ENCODE peak calls at places on chromosomes 5 and 9, in nine cellular contexts. G is posterior vena cava, C is NCI-H774, B is putamen, I is iris pigment epithelial cell, X is M059J, A is RWPE1, H is lower lobe of right lung, Y is A549. J is an unnamed sample.

GRCh38 chr9:33709241-33709640 is 86.1 kb upstream of the PRSS3 start:
- DNase-seq in G (no peak), C (no peak), B (no peak), I (no peak), X (no peak), A (no peak), H (no peak), Y (no peak), J (no peak)

GRCh38 chr5:59538080-59538479 is 355.4 kb downstream of the PDE4D start:
- DNase-seq in G (no peak), C (no peak), B (no peak), I (no peak), X (no peak), A (no peak), H (no peak), Y (no peak), J (no peak)

GRCh38 chr9:4371108-4371507 is 71.2 kb upstream of the GLIS3 start:
- DNase-seq in G (no peak), C (no peak), B (no peak), I (peak; percentile 92), X (peak; percentile 95), A (peak; percentile 31), H (no peak), Y (no peak), J (no peak)

GRCh38 chr5:68898961-68899471 is 194.8 kb upstream of the SLC30A5 start:
- DNase-seq in G (no peak), C (peak; percentile 50), B (no peak), I (peak; percentile 74), X (peak; percentile 87), A (peak; percentile 81), H (no peak), Y (no peak), J (peak; percentile 91)

GRCh38 chr9:14027114-14027812 is 286.7 kb downstream of the NFIB start:
- DNase-seq in G (peak; percentile 69), C (peak; percentile 15), B (peak; percentile 11), I (peak; percentile 66), X (peak; percentile 5), A (no peak), H (peak; percentile 58), Y (no peak), J (no peak)

GRCh38 chr5:110726249-110727024 is at the start of gene TMEM232:
- DNase-seq in G (peak; percentile 84), C (peak; percentile 81), B (peak; percentile 89), I (peak; percentile 77), X (peak; percentile 90), A (peak; percentile 66), H (peak; percentile 84), Y (peak; percentile 21), J (peak; percentile 68)

GRCh38 chr5:180648658-180649296 is 623 bp downstream of the FLT4 start:
- DNase-seq in G (peak; percentile 67), C (no peak), B (no peak), I (peak; percentile 9), X (no peak), A (no peak), H (no peak), Y (peak; percentile 73), J (no peak)

GRCh38 chr9:6641073-6641455 is 4.5 kb downstream of the GLDC start:
- DNase-seq in G (no peak), C (no peak), B (no peak), I (no peak), X (no peak), A (no peak), H (no peak), Y (no peak), J (no peak)

GRCh38 chr5:62671479-62671878 is 92.9 kb downstream of the LRRC70 start:
- DNase-seq in G (no peak), C (no peak), B (no peak), I (no peak), X (no peak), A (peak; percentile 18), H (no peak), Y (no peak), J (no peak)

GRCh38 chr9:106961623-106962022 is 98.7 kb downstream of the ZNF462 start:
- DNase-seq in G (no peak), C (no peak), B (no peak), I (peak; percentile 62), X (peak; percentile 42), A (no peak), H (no peak), Y (no peak), J (no peak)

GRCh38 chr5:67380431-67380830 is 183.8 kb upstream of the CD180 start:
- DNase-seq in G (no peak), C (no peak), B (no peak), I (no peak), X (no peak), A (no peak), H (no peak), Y (no peak), J (no peak)

GRCh38 chr5:72654231-72654630 is 147.0 kb upstream of the ZNF366 start:
- DNase-seq in G (no peak), C (no peak), B (no peak), I (no peak), X (no peak), A (no peak), H (no peak), Y (no peak), J (no peak)

GRCh38 chr9:93672622-93673270 is 96.4 kb downstream of the PHF2 start:
- DNase-seq in G (peak; percentile 65), C (no peak), B (no peak), I (no peak), X (no peak), A (no peak), H (no peak), Y (no peak), J (no peak)

GRCh38 chr5:1887400-1888360 is 5.0 kb upstream of the IRX4 start:
- DNase-seq in G (no peak), C (no peak), B (no peak), I (no peak), X (no peak), A (peak; percentile 36), H (peak; percentile 30), Y (no peak), J (no peak)

GRCh38 chr9:100437860-100438805 is 11.2 kb downstream of the MSANTD3 start:
- DNase-seq in G (no peak), C (peak; percentile 12), B (peak; percentile 55), I (peak; percentile 76), X (peak; percentile 74), A (peak; percentile 77), H (peak; percentile 48), Y (peak; percentile 70), J (peak; percentile 70)

GRCh38 chr9:93187047-93187446 is 3.1 kb downstream of the WNK2 start:
- DNase-seq in G (no peak), C (no peak), B (no peak), I (no peak), X (no peak), A (no peak), H (no peak), Y (no peak), J (no peak)

GRCh38 chr5:99032234-99033013 is 103.6 kb upstream of the CHD1 start:
- DNase-seq in G (no peak), C (peak; percentile 47), B (peak; percentile 59), I (peak; percentile 86), X (peak; percentile 79), A (peak; percentile 83), H (no peak), Y (peak; percentile 67), J (peak; percentile 42)

GRCh38 chr9:123322771-123323481 is 33.1 kb upstream of the CRB2 start:
- DNase-seq in G (no peak), C (no peak), B (no peak), I (no peak), X (no peak), A (no peak), H (no peak), Y (no peak), J (no peak)

J was measured in PC-9.